ENCODE peak calls at places on chromosomes 1 and 21, in six cellular contexts. H is GM06990, E is IMR-90, U is upper lobe of right lung, X is GM13976, L is K562. T is an unnamed sample.

GRCh38 chr1:42368096-42368795 is 12.3 kb upstream of the RIMKLA start:
- DNase-seq in H (no peak), E (no peak), U (no peak), X (no peak), L (no peak), T (no peak)

GRCh38 chr21:38494688-38495087 is 3.6 kb downstream of the ERG start:
- DNase-seq in H (no peak), E (no peak), U (no peak), X (no peak), L (no peak), T (no peak)

GRCh38 chr1:45340816-45341215 is 576 bp upstream of the MUTYH start:
- DNase-seq in H (no peak), E (no peak), U (no peak), X (no peak), L (peak), T (no peak)

GRCh38 chr1:36330940-36331339 is 7.5 kb upstream of the EVA1B start:
- DNase-seq in H (no peak), E (no peak), U (no peak), X (no peak), L (no peak), T (no peak)

GRCh38 chr1:167198518-167199133 is 22.1 kb upstream of the POU2F1 start:
- DNase-seq in H (no peak), E (no peak), U (no peak), X (no peak), L (no peak), T (no peak)

GRCh38 chr1:61403863-61404615 is 320.9 kb downstream of the TM2D1 start:
- DNase-seq in H (no peak), E (no peak), U (no peak), X (no peak), L (no peak), T (no peak)

GRCh38 chr1:54284781-54285563 is 85.0 kb downstream of the MRPL37 start:
- DNase-seq in H (no peak), E (no peak), U (no peak), X (no peak), L (no peak), T (no peak)

GRCh38 chr1:59477286-59477685 is 180.4 kb downstream of the FGGY start:
- DNase-seq in H (no peak), E (peak), U (no peak), X (no peak), L (no peak), T (no peak)

GRCh38 chr21:42845296-42845965 is 33.9 kb downstream of the WDR4 start:
- DNase-seq in H (no peak), E (no peak), U (peak), X (no peak), L (no peak), T (no peak)

GRCh38 chr1:32727876-32728275 is 25.3 kb upstream of the SYNC start:
- DNase-seq in H (no peak), E (no peak), U (no peak), X (no peak), L (no peak), T (no peak)

GRCh38 chr1:236149696-236150228 is 7.4 kb downstream of the GPR137B start:
- DNase-seq in H (no peak), E (no peak), U (no peak), X (no peak), L (no peak), T (no peak)

GRCh38 chr1:89971600-89971999 is 23.3 kb upstream of the ZNF326 start:
- DNase-seq in H (no peak), E (peak), U (no peak), X (no peak), L (no peak), T (no peak)

GRCh38 chr1:56908619-56909340 is 54.2 kb downstream of the C8A start:
- DNase-seq in H (no peak), E (no peak), U (no peak), X (no peak), L (no peak), T (no peak)

GRCh38 chr1:2921970-2922686 is 99.1 kb upstream of the ACTRT2 start:
- DNase-seq in H (peak), E (no peak), U (no peak), X (no peak), L (peak), T (no peak)

GRCh38 chr1:64578270-64578973 is 108.5 kb downstream of the CACHD1 start:
- DNase-seq in H (no peak), E (no peak), U (no peak), X (no peak), L (no peak), T (no peak)

GRCh38 chr1:240190881-240191385 is 99.2 kb downstream of the FMN2 start:
- DNase-seq in H (no peak), E (peak), U (no peak), X (no peak), L (no peak), T (no peak)

GRCh38 chr21:38323721-38324591 is 67.2 kb downstream of the KCNJ15 start:
- DNase-seq in H (no peak), E (peak), U (no peak), X (no peak), L (no peak), T (no peak)

GRCh38 chr1:48055854-48056253 is 58.7 kb upstream of the TRABD2B start:
- DNase-seq in H (no peak), E (no peak), U (no peak), X (no peak), L (no peak), T (no peak)

GRCh38 chr1:19274636-19275035 is 13.9 kb downstream of the AKR7A3 start:
- DNase-seq in H (no peak), E (no peak), U (no peak), X (no peak), L (no peak), T (no peak)

GRCh38 chr1:16167331-16168143 is 11.7 kb upstream of the EPHA2 start:
- DNase-seq in H (peak), E (no peak), U (peak), X (peak), L (peak), T (peak)

GRCh38 chr1:212614398-212615091 is 6.0 kb downstream of the ATF3 start:
- DNase-seq in H (peak), E (no peak), U (no peak), X (peak), L (no peak), T (peak)

GRCh38 chr1:29640428-29640785 is 404.1 kb downstream of the PTPRU start:
- DNase-seq in H (no peak), E (no peak), U (no peak), X (no peak), L (no peak), T (no peak)

GRCh38 chr1:8303141-8303540 is 14.8 kb upstream of the SLC45A1 start:
- DNase-seq in H (no peak), E (peak), U (no peak), X (no peak), L (no peak), T (no peak)

GRCh38 chr1:212651521-212651920 is 43.0 kb downstream of the ATF3 start:
- DNase-seq in H (no peak), E (peak), U (no peak), X (no peak), L (no peak), T (no peak)

GRCh38 chr1:3172431-3173112 is 103.6 kb downstream of the PRDM16 start:
- DNase-seq in H (no peak), E (no peak), U (no peak), X (no peak), L (peak), T (no peak)

GRCh38 chr21:46155514-46156377 is at the start of gene FTCD:
- DNase-seq in H (no peak), E (no peak), U (peak), X (no peak), L (no peak), T (no peak)

GRCh38 chr1:199218065-199218464 is 579.2 kb downstream of the PTPRC start:
- DNase-seq in H (no peak), E (no peak), U (no peak), X (no peak), L (no peak), T (no peak)

GRCh38 chr1:30719406-30720270 is 3.7 kb downstream of the MATN1 start:
- DNase-seq in H (no peak), E (peak), U (no peak), X (no peak), L (peak), T (no peak)

GRCh38 chr1:60073605-60074278 is at the start of gene C1orf87:
- DNase-seq in H (no peak), E (no peak), U (peak), X (no peak), L (peak), T (no peak)

GRCh38 chr1:223844962-223845809 is 561 bp downstream of the TP53BP2 start:
- DNase-seq in H (peak), E (peak), U (no peak), X (peak), L (no peak), T (peak)

GRCh38 chr1:185837711-185838110 is 103.5 kb downstream of the HMCN1 start:
- DNase-seq in H (no peak), E (peak), U (no peak), X (no peak), L (no peak), T (no peak)

GRCh38 chr1:61692155-61692783 is 32.7 kb downstream of the TM2D1 start:
- DNase-seq in H (no peak), E (peak), U (no peak), X (no peak), L (no peak), T (no peak)

GRCh38 chr21:26887241-26887640 is 42.0 kb upstream of the ADAMTS1 start:
- DNase-seq in H (no peak), E (peak), U (no peak), X (no peak), L (no peak), T (no peak)

GRCh38 chr1:222739465-222739864 is 2.5 kb downstream of the FAM177B start:
- DNase-seq in H (no peak), E (no peak), U (no peak), X (no peak), L (no peak), T (no peak)

GRCh38 chr1:94246692-94247145 is 9.3 kb upstream of the ARHGAP29 start:
- DNase-seq in H (no peak), E (no peak), U (no peak), X (no peak), L (no peak), T (no peak)

GRCh38 chr1:94244816-94245215 is 7.4 kb upstream of the ARHGAP29 start:
- DNase-seq in H (no peak), E (no peak), U (no peak), X (no peak), L (no peak), T (no peak)

GRCh38 chr1:94243665-94244064 is 6.3 kb upstream of the ARHGAP29 start:
- DNase-seq in H (no peak), E (no peak), U (no peak), X (no peak), L (no peak), T (no peak)

GRCh38 chr1:94247146-94248094 is 10.0 kb upstream of the ARHGAP29 start:
- DNase-seq in H (peak), E (peak), U (peak), X (peak), L (peak), T (peak)

DNA sequence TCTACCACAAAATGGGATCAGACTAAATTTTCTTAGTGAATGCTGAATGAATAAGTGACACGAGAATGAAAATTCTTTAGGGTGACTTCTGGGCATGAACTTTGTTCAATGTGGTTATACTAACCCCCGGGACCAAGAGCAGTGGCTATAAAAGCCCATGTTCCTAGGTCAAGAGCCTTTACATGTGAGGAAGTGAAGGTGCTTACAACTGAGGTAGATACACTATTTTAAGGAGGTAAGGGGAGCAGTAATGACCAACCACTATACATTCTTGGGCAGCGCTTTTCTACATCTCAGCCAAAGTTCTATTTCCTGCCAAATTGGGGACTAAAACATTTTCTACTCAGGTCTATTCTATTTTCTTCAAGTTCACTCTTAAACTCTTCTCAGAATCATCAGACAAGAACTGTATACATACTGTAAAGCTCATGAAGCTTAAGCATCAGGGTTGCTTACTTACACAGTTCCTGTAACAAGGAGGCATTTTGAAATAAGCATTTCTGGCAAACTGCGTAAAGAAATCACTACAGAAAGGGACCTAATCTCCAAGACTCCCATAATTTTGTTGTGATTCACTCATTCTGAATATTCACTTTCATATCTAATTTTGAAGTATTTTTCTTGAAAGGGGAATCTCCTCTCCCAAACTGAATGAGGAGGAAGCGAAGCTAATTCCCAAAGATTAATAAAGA is 8.5 kb upstream of the ARHGAP29 start:
- DNase-seq in H (no peak), E (peak), U (no peak), X (no peak), L (no peak), T (no peak)
- TF ChIP-seq CTCF in H (no peak), E (no peak), U (no peak), X (no peak), L (no peak), T (no peak)

DNA sequence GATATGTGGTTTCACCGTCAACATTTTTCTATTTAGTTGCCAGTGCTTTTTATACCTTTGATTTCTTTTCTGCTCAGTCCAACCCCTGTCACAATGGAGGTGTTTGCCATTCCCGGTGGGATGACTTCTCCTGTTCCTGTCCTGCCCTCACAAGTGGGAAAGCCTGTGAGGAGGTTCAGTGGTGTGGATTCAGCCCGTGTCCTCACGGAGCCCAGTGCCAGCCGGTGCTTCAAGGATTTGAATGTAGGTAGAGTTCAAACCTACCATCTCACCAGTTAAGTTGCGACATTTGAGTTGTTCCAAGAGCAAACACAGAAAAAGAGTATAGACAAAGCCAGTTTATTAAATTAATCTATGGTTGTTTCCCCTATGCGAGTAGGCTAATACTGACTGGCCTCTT is 161.3 kb downstream of the CRB1 start:
- DNase-seq in H (no peak), E (no peak), U (no peak), X (no peak), L (no peak), T (no peak)
- TF ChIP-seq CTCF in H (no peak), E (no peak), U (no peak), X (no peak), L (no peak), T (no peak)

DNA sequence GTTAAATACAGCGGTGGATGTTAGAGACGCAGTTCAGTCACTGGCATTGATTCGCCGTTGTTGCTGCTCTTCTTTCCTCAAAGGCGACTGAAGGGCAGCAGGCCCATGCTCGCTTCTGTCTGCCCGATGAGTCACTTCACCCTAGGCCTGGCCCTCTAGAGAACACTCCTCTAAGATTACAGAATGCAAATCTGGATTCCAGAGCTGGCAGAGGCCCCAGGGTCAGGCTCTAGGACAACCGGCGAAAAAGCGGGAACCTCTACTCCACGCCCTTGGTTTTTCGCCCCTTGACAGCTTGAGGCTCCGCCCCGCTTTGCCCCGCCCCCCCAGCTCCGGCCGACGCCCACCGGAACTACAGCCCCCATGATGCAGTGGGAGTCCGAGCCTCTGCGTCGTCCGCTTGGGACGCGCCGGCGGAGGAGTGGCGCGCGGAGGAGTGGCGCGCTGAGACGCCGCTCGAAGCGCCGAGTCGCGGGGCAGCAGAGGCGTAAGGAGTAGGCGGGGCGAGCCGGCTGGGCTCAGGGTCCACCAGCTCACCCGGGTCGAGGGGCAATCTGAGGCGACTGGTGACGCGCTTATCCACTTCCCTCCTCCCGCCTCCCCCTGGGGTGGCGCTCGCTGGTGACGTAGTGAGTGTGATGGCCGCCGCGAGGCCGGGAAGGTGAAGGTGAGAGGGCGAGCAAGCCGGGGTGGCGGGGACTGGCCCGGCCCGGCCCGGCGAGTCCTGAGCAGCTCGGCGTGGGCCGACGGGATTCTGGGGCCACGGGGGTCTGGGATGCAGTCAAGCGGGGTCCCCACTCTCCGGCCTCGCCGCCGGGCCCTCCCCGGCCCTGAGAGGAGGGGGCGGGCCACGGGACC is at the start of gene MFN2:
- DNase-seq in H (peak), E (peak), U (peak), X (peak), L (peak), T (peak)
- TF ChIP-seq CTCF in H (no peak), E (peak), U (no peak), X (no peak), L (no peak), T (no peak)

DNA sequence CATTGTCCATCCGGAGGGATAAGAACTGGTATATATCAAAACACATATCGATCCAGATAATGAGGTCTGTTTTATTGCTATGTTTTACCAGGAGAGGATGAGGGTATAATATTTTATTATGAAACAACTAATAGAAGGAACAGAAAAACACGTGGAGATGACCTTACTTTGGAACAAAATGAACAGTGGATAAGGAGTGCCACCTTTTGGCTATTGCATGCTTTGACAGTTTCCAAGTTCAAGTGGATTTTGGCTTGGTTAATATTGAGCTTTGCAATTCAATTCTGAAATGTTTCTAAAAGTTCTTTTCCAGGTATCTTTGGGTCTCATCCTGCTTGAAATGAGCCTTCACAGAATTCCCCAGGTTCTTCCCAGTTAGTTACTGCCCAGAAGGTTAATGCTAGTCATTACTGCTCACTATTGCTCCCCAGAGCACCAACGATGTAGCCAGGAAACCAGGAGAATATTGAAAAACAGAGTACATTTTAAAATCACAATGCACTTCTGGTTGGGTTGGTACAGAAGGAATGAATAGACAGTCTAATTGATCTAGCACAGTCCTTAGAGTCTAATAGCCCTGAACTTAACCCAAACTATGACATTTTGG is 45.5 kb downstream of the ZC3H11B start:
- DNase-seq in H (no peak), E (peak), U (no peak), X (peak), L (no peak), T (no peak)
- TF ChIP-seq CTCF in H (peak), E (peak), U (peak), X (peak), L (no peak), T (peak)